ENCODE peak calls at places on chromosomes 5 and 9, in five cellular contexts. X, A, S, V and W are unnamed samples. For H3K9me3, the result is how much of the 10 kb centered on the place peaks cover.

GRCh38 chr5:124302504-124302903 is 443.9 kb downstream of the ZNF608 start:
- DNase-seq in X (peak), A (no peak), S (no peak), V (no peak), W (no peak)

GRCh38 chr5:109865636-109866035 is 175.9 kb downstream of the MAN2A1 start:
- DNase-seq in X (peak), A (no peak), S (no peak), V (no peak), W (no peak)

GRCh38 chr9:86944974-86945867 is 2.1 kb downstream of the GAS1 start:
- DNase-seq in X (peak), A (peak), S (no peak), V (no peak), W (no peak)

GRCh38 chr5:169592937-169593650 is 9.5 kb downstream of the SPDL1 start:
- DNase-seq in X (no peak), A (no peak), S (no peak), V (no peak), W (no peak)

GRCh38 chr9:1718836-1719235 is 296.3 kb upstream of the SMARCA2 start:
- DNase-seq in X (no peak), A (no peak), S (no peak), V (no peak), W (no peak)

GRCh38 chr9:13388157-13388556 is 108.7 kb upstream of the MPDZ start:
- DNase-seq in X (peak), A (no peak), S (no peak), V (no peak), W (no peak)

GRCh38 chr5:1522601-1523479 is 920 bp downstream of the LPCAT1 start:
- DNase-seq in X (no peak), A (peak), S (peak), V (no peak), W (no peak)

GRCh38 chr9:118674942-118675341 is 694.3 kb downstream of the BRINP1 start:
- DNase-seq in X (no peak), A (no peak), S (no peak), V (no peak), W (no peak)

GRCh38 chr5:172721455-172722308 is 49.3 kb downstream of the DUSP1 start:
- DNase-seq in X (peak), A (no peak), S (no peak), V (no peak), W (no peak)

GRCh38 chr5:18305288-18305899 is 671.1 kb downstream of the TAF11L14 start:
- DNase-seq in X (peak), A (no peak), S (no peak), V (no peak), W (no peak)

GRCh38 chr5:16992006-16992405 is 55.9 kb upstream of the MYO10 start:
- DNase-seq in X (peak), A (no peak), S (no peak), V (no peak), W (no peak)

GRCh38 chr9:87836951-87837715 is 45.5 kb upstream of the SPATA31E1 start:
- DNase-seq in X (peak), A (no peak), S (no peak), V (no peak), W (no peak)

GRCh38 chr5:8188874-8189588 is 320.1 kb downstream of the MTRR start:
- DNase-seq in X (no peak), A (no peak), S (no peak), V (no peak), W (no peak)
- H3K9me3 ChIP-seq in X (under half), A (under half), S (under half), V (under half), W (under half)

GRCh38 chr9:11757408-11757807 is 935.8 kb upstream of the TYRP1 start:
- DNase-seq in X (no peak), A (no peak), S (no peak), V (no peak), W (no peak)
- H3K9me3 ChIP-seq in X (under half), A (under half), S (under half), V (under half), W (under half)

GRCh38 chr5:141349917-141350619 is at the start of gene PCDHGB1:
- DNase-seq in X (peak), A (no peak), S (peak), V (no peak), W (no peak)
- H3K9me3 ChIP-seq in X (under half), A (under half), S (under half), V (under half), W (under half)

DNA sequence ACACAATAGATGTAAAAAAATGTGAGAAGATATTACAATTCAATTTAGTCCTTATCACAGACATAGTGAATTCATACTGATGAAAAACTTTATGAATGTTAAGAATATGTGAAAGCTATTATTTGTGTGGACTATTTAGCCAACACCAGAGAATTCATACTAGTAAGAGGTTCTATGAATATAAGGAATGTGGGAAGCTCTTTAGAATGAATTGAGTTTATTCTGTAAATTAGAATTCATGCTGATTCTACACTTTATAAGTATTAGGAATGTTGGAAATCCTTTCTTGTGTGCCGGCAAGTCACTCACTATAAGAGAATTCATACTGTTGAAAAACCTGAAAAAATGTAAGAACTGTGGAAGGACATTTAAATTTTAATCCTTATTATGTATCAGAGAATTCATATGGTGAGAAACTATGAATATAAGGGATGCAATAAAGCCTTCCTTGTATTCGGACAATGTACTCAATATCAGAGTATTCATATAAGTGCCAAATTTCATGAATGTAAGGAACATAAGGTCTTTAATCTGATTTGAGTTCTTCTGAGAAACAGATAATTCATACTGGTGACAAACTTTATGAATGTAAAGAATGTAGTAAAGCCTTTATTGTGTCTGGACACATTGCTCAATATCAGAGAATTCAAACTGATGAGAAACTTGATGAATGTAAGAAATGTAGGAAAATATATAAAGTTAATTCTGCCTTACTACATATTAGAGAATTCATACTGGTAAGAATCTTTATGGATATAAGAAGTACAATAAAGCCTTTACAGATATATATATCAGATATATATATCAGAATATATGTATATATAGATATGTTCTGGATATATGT is 21.5 kb upstream of the PCDHA1 start:
- DNase-seq in X (peak), A (no peak), S (no peak), V (no peak), W (no peak)
- H3K9me3 ChIP-seq in X (under half), A (under half), S (under half), V (half or more), W (under half)

GRCh38 chr9:98479449-98479848 is 224.0 kb upstream of the TBC1D2 start:
- DNase-seq in X (no peak), A (no peak), S (no peak), V (no peak), W (no peak)

GRCh38 chr9:98482248-98482647 is 226.5 kb downstream of the GABBR2 start:
- DNase-seq in X (no peak), A (no peak), S (no peak), V (no peak), W (no peak)

GRCh38 chr9:98479967-98480847 is 224.8 kb upstream of the TBC1D2 start:
- DNase-seq in X (no peak), A (no peak), S (no peak), V (no peak), W (no peak)

GRCh38 chr9:98481676-98482075 is 226.2 kb upstream of the TBC1D2 start:
- DNase-seq in X (no peak), A (no peak), S (no peak), V (no peak), W (no peak)

DNA sequence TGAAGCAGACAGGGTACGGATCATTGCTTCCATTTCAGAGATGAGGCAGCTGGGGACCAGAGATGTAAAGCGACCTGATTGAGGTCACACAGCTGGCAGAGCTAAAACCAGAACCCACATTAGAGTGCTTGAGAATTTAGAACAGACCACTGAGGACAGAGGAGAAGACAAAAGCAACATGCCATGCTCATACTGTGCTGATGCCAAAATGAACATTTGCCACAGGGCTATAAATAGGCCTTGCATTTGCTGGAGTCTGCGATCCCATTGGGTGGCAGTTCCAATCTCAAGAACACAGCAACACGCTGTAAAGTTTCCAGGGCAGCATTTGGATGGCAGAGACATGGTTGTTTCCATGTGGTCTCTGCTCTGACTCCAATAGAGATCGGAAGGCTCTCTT is 222.4 kb upstream of the TBC1D2 start:
- DNase-seq in X (no peak), A (no peak), S (no peak), V (no peak), W (no peak)
- H3K9me3 ChIP-seq in X (under half), A (under half), S (under half), V (under half), W (under half)

GRCh38 chr5:180853522-180853921 is 7.6 kb downstream of the ZFP62 start:
- DNase-seq in X (no peak), A (no peak), S (no peak), V (no peak), W (no peak)
- H3K9me3 ChIP-seq in X (under half), A (under half), S (under half), V (under half), W (under half)